ENCODE peak calls at places on chromosomes 5 and 9, in four cellular contexts. G, S, T and K are unnamed samples.

GRCh38 chr9:73577867-73578266 is 426.2 kb downstream of the ANXA1 start:
- DNase-seq in G (no peak), S (no peak), T (no peak), K (no peak)

GRCh38 chr9:115106642-115107041 is 11.3 kb downstream of the TNC start:
- DNase-seq in G (no peak), S (no peak), T (no peak), K (no peak)

GRCh38 chr9:101270325-101270701 is 114.5 kb downstream of the BAAT start:
- DNase-seq in G (no peak), S (no peak), T (no peak), K (no peak)

GRCh38 chr5:136082390-136083193 is 50.1 kb upstream of the SMAD5 start:
- DNase-seq in G (peak; percentile 85), S (peak; percentile 85), T (no peak), K (peak; percentile 68)

GRCh38 chr9:94167055-94167346 is 82.7 kb downstream of the PTPDC1 start:
- DNase-seq in G (no peak), S (no peak), T (no peak), K (no peak)

GRCh38 chr5:53262348-53262970 is 152.9 kb upstream of the MOCS2 start:
- DNase-seq in G (peak; percentile 29), S (no peak), T (no peak), K (no peak)

GRCh38 chr9:136773386-136774044 is 9.2 kb upstream of the LCN15 start:
- DNase-seq in G (peak; percentile 63), S (no peak), T (no peak), K (peak; percentile 51)

GRCh38 chr9:28808042-28808441 is 1234.8 kb upstream of the C9orf72 start:
- DNase-seq in G (no peak), S (no peak), T (no peak), K (no peak)

GRCh38 chr5:176748967-176749935 is 61.1 kb upstream of the UNC5A start:
- DNase-seq in G (no peak), S (no peak), T (no peak), K (no peak)

GRCh38 chr5:149745-150450 is 41.4 kb upstream of the LRRC14B start:
- DNase-seq in G (no peak), S (no peak), T (no peak), K (no peak)

GRCh38 chr5:42858709-42859108 is 47.0 kb upstream of the SELENOP start:
- DNase-seq in G (no peak), S (no peak), T (no peak), K (no peak)

GRCh38 chr5:141832131-141832530 is 46.1 kb downstream of the PCDH1 start:
- DNase-seq in G (no peak), S (no peak), T (no peak), K (no peak)

GRCh38 chr5:82277987-82278710 is at the start of gene RPS23:
- DNase-seq in G (peak; percentile 81), S (peak; percentile 81), T (peak; percentile 38), K (peak; percentile 83)

GRCh38 chr5:134411228-134411545 is 494 bp downstream of the CDKN2AIPNL start:
- DNase-seq in G (no peak), S (no peak), T (no peak), K (no peak)

GRCh38 chr5:130715541-130715940 is 449.5 kb downstream of the HINT1 start:
- DNase-seq in G (no peak), S (no peak), T (no peak), K (no peak)

GRCh38 chr5:96709152-96709821 is 47.1 kb downstream of the CAST start:
- DNase-seq in G (no peak), S (no peak), T (no peak), K (no peak)

GRCh38 chr5:871596-872298 is 20.9 kb downstream of the BRD9 start:
- DNase-seq in G (no peak), S (no peak), T (no peak), K (no peak)

GRCh38 chr9:27787941-27788340 is 214.7 kb upstream of the C9orf72 start:
- DNase-seq in G (peak; percentile 26), S (no peak), T (no peak), K (no peak)

GRCh38 chr5:9512452-9512851 is 33.4 kb downstream of the SEMA5A start:
- DNase-seq in G (no peak), S (no peak), T (no peak), K (no peak)

GRCh38 chr5:16625116-16625515 is 8.3 kb upstream of the RETREG1 start:
- DNase-seq in G (no peak), S (no peak), T (no peak), K (no peak)

GRCh38 chr5:41908374-41909079 is 4.4 kb downstream of the RIMOC1 start:
- DNase-seq in G (no peak), S (no peak), T (peak; percentile 63), K (no peak)

GRCh38 chr5:93626801-93627200 is 43.8 kb downstream of the NR2F1 start:
- DNase-seq in G (no peak), S (no peak), T (no peak), K (no peak)

GRCh38 chr5:173627860-173628392 is 11.5 kb upstream of the BOD1 start:
- DNase-seq in G (no peak), S (no peak), T (no peak), K (no peak)

GRCh38 chr5:173628501-173628900 is 12.1 kb upstream of the BOD1 start:
- DNase-seq in G (no peak), S (no peak), T (no peak), K (no peak)

GRCh38 chr5:173631478-173631877 is 15.0 kb upstream of the BOD1 start:
- DNase-seq in G (no peak), S (no peak), T (no peak), K (no peak)

GRCh38 chr5:173630724-173631365 is 14.4 kb upstream of the BOD1 start:
- DNase-seq in G (no peak), S (no peak), T (no peak), K (no peak)

DNA sequence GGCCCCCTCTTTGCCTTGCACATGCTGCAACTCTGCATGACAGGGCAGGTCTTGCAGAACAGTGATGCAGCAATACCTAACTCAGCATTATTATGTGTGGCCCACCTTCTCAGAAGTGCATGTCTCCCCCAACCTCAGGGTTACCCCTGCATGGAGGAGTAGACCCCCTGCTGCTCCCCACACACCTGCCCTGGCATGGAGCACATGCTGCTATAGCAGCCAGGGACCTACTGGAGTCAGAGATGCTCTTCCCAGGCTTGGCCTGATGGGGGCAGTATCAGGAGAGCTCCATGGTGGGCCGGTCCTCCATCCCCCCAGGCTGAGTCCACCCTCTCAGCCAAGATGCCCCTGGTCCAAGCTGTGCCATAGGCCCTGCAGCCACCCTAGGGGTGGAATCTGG is 13.2 kb upstream of the BOD1 start:
- DNase-seq in G (peak; percentile 81), S (peak; percentile 44), T (no peak), K (peak; percentile 58)
- TF ChIP-seq CTCF in G (peak; percentile 75), S (peak; percentile 50), T (peak; percentile 21), K (peak; percentile 63)

DNA sequence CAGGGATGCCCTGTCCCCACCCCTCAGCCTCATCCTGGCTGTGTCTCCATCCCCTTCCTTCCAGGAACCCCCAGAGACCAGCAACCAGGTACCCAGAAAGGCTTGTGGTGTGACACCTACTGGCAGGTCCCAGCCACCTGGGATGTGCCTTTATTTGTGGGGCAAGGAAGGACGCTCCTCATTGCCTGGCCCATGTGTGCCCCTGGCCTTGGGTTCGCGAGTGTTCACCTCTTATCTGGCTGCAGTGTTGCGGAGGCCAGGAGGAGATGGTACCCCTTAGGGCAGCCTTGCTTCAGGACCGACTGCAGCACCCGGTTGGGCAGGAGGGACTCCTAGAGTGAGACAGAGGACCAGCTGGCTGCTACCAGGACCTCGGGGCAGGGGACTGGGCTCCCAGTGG is 8.8 kb downstream of the C9orf50 start:
- DNase-seq in G (no peak), S (no peak), T (no peak), K (no peak)
- TF ChIP-seq CTCF in G (no peak), S (no peak), T (no peak), K (no peak)

DNA sequence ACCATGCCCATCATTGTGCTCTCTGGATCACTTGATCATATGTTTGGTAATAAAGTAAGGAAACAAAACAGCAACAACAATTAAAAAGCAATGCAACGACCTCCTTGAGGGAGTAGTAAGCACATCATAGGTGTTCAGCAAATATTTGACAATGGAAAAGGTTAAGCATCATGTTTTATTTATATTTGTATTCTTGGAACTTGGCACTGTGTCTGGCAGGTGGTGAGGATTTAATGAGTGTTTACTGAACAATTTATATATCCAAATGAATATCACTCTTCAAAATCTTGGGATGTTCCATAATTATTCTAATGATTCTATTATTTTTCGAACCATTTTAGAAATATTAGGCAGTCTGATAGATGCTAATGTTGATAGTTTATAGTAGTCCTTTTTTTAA is 6.2 kb downstream of the PIP5K1B start:
- DNase-seq in G (no peak), S (no peak), T (no peak), K (no peak)
- TF ChIP-seq CTCF in G (no peak), S (no peak), T (no peak), K (no peak)

DNA sequence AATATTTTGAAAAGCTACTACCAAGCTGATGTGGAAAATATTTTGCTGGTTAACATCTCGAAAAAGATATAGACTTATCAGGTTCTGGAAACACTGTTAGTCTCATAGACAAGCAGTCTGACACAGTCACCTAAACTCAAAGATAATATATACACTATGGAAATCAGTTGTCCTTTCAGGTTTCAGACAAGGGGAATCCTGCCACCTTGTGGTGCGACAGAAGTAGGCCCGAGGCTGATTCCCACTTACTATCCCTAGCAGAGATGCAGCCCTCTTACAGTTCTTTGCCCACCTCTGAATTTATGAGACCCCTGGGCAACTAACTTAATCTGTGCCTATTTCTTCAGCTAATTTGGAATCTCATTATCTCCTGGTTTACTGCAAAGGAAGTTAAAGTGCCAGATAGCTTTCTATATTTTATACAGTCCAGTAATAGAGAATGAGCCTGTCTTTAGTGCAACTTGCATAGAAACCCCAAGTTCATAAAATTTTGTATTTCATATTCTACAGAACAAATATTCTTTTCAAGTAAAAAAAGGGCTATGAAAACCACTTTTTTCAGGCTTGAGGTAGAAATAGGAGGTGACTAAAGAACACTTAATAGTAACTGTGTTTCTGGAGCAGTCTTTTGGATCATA is 16.9 kb downstream of the RAD1 start:
- DNase-seq in G (peak; percentile 67), S (peak; percentile 73), T (peak; percentile 38), K (peak; percentile 58)
- TF ChIP-seq CTCF in G (peak; percentile 66), S (peak; percentile 94), T (peak; percentile 76), K (peak; percentile 79)